ENCODE peak calls at places on chromosomes 4 and X, in six cellular contexts. K is OCI-LY7; L is lower lobe of right lung; M is CD4-positive, alpha-beta T cell; X is bronchial epithelial cell; Z is CD8-positive, alpha-beta T cell. F is an unnamed sample.

GRCh38 chr4:120921456-120922389 is 803 bp downstream of the PRDM5 start:
- DNase-seq in K (no peak), L (peak; percentile 75), M (no peak), X (peak; percentile 47), Z (peak; percentile 22), F (peak; percentile 32)

GRCh38 chr4:95549246-95550138 is 719 bp upstream of the UNC5C start:
- DNase-seq in K (no peak), L (peak; percentile 67), M (no peak), X (no peak), Z (no peak), F (peak; percentile 50)

GRCh38 chrX:138519296-138519695 is 192.2 kb downstream of the FGF13 start:
- DNase-seq in K (no peak), L (no peak), M (no peak), X (peak; percentile 4), Z (no peak), F (no peak)

GRCh38 chr4:44257461-44257860 is 191.1 kb downstream of the KCTD8 start:
- DNase-seq in K (no peak), L (no peak), M (no peak), X (peak; percentile 1), Z (no peak), F (no peak)

GRCh38 chrX:5388087-5388486 is 840.6 kb downstream of the NLGN4X start:
- DNase-seq in K (peak; percentile 84), L (no peak), M (no peak), X (no peak), Z (no peak), F (no peak)

GRCh38 chr4:26719954-26720552 is 136.2 kb downstream of the TBC1D19 start:
- DNase-seq in K (peak; percentile 49), L (no peak), M (no peak), X (peak; percentile 33), Z (no peak), F (no peak)

GRCh38 chr4:88522702-88523324 is 763 bp downstream of the PYURF start:
- DNase-seq in K (peak; percentile 13), L (peak; percentile 71), M (peak; percentile 19), X (peak; percentile 37), Z (peak; percentile 39), F (no peak)

GRCh38 chrX:477441-478012 is 90.8 kb upstream of the PPP2R3B start:
- DNase-seq in K (no peak), L (no peak), M (no peak), X (no peak), Z (no peak), F (no peak)

DNA sequence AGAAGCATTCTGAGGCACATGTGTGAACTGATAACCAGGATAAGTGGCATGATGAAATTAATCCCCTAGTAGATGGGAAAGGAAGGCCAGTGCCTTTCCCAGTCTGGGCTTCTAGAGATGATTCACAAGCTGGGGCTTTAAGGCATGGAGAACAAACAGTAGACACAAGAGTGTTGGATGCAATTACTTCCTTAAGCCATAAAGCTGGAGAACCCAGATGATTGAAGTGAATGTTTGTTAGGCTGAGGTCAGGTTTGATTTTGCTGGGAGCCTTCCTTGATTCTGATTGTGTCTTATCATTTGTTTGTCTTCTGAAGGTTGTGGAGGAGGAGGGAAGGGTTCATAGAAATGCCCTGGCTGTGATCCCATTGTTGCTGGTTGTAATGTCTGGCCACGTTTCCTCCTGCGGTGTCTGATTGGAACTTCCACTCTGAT is 125.2 kb downstream of the NHS start:
- DNase-seq in K (no peak), L (no peak), M (no peak), X (peak; percentile 67), Z (no peak), F (no peak)
- TF ChIP-seq CTCF in K (no peak), L (no peak), M (no peak), X (no peak), Z (no peak), F (no peak)

DNA sequence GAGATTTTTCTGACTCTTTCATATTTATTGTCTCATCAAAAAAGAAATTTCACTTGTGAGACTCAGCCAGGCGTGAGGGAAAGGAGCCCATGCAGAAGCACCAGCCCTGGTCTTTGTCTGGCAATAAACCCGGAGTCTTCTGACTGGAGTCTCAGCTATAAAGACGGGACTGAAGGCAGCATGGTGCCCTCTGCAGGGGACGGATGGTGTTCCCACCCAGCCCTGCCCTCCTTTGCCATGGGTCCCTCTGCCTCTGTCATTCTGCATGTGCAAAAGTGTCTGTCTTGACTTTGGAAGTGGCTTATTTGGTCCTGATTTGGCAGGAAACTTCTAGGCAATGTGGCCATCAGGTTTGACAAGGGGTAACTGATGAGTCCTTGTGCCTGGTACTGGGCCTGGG is 14.3 kb downstream of the ZNF185 start:
- DNase-seq in K (no peak), L (no peak), M (no peak), X (no peak), Z (no peak), F (no peak)
- TF ChIP-seq CTCF in K (peak; percentile 32), L (no peak), M (no peak), X (peak; percentile 8), Z (no peak), F (no peak)

GRCh38 chr4:13541176-13541604 is 3.1 kb downstream of the NKX3-2 start:
- DNase-seq in K (no peak), L (no peak), M (no peak), X (no peak), Z (no peak), F (no peak)

GRCh38 chr4:13540446-13541175 is 3.7 kb downstream of the NKX3-2 start:
- DNase-seq in K (no peak), L (no peak), M (no peak), X (no peak), Z (no peak), F (no peak)

GRCh38 chr4:13543091-13543581 is 1.2 kb downstream of the NKX3-2 start:
- DNase-seq in K (no peak), L (no peak), M (no peak), X (no peak), Z (no peak), F (no peak)

GRCh38 chr4:13542577-13543042 is 1.7 kb downstream of the NKX3-2 start:
- DNase-seq in K (no peak), L (no peak), M (no peak), X (no peak), Z (no peak), F (no peak)

DNA sequence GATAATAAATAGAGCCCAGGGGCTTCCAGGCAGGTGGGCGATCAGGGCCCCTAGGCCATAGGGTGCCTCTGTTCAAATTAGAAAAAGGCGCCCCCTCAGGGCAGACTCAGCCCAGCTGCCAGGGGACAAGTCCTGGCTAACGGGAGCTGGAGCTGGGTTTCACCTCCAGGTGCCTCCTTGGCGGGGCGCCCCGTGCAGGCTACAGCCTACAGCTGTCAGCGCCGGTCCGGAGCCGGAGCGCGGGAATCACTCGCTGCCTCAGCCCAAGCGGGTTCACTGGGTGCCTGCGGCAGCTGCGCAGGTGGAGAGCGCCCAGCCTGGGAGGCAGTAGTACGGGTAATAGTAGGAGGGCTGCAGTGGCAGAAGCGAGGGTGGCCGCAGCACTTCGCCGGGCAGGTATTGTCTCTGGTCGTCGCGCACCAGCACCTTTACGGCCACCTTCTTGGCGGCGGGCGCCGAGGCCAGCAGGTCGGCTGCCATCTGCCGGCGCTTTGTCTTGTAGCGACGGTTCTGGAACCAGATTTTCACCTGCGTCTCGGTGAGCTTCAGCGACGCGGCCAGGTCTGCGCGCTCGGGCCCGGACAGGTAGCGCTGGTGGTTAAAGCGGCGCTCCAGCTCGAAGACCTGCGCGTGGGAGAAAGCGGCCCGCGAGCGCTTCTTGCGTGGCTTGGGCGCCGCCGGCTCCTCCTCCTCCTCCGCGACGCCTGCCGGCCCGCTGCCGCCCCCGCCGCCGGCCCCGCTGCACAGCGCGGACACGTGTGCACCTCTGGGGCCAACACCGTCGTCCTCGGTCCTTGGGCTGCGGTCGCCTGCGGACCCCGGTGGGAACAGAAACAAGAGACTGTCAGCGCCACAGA is 2.4 kb downstream of the NKX3-2 start:
- DNase-seq in K (no peak), L (no peak), M (no peak), X (peak; percentile 25), Z (peak; percentile 29), F (peak; percentile 50)
- TF ChIP-seq CTCF in K (peak; percentile 36), L (no peak), M (no peak), X (peak; percentile 69), Z (no peak), F (peak; percentile 63)

GRCh38 chr4:114727426-114727825 is 128.8 kb downstream of the UGT8 start:
- DNase-seq in K (no peak), L (no peak), M (no peak), X (no peak), Z (no peak), F (no peak)

GRCh38 chr4:114734581-114734980 is 136.0 kb downstream of the UGT8 start:
- DNase-seq in K (no peak), L (no peak), M (no peak), X (no peak), Z (no peak), F (no peak)

GRCh38 chr4:114728426-114728825 is 129.8 kb downstream of the UGT8 start:
- DNase-seq in K (no peak), L (no peak), M (no peak), X (no peak), Z (no peak), F (no peak)

DNA sequence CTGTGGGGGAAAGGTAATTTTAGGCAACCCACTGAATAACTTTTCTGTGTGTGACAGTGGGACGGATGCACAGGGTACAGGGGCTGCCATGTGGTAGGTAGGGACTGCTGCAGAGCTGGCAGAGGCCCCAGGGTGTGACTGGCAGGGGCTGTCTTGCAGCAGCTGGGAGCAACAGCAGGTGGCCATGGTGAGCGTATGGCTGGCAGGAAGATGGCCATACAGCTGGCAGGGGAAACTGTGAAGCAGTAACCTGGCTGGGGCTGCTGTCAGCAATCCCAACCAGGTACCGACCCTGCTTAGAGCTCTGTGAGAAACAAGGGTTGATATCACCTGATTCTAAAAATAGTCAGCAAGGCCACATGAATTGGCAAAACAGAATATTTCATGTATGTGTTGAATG is 130.7 kb downstream of the UGT8 start:
- DNase-seq in K (no peak), L (no peak), M (no peak), X (no peak), Z (no peak), F (no peak)
- TF ChIP-seq CTCF in K (no peak), L (no peak), M (no peak), X (no peak), Z (no peak), F (no peak)

DNA sequence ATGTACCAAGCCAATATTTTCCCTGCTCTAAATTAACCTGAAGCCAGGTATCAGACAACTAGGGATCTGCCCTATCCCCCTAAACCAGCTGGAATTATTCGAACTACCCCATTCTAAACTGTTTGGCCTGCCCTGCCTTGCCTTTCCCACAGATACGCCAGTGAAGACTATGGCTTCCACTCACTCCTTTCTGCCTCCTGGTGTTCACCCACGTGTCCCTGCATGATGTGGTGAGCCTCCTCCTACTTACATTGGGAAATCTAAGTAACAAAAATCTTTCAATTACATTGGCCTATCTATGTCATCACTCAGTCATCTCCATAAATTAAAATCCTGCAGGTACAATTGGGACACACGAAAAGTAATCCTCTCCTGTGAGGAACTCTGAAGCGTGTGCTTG is 6.1 kb upstream of the LDOC1 start:
- DNase-seq in K (no peak), L (no peak), M (no peak), X (no peak), Z (no peak), F (no peak)
- TF ChIP-seq CTCF in K (no peak), L (no peak), M (no peak), X (no peak), Z (no peak), F (no peak)

GRCh38 chrX:80556148-80556547 is 135.9 kb downstream of the TENT5D start:
- DNase-seq in K (no peak), L (no peak), M (no peak), X (no peak), Z (no peak), F (no peak)

DNA sequence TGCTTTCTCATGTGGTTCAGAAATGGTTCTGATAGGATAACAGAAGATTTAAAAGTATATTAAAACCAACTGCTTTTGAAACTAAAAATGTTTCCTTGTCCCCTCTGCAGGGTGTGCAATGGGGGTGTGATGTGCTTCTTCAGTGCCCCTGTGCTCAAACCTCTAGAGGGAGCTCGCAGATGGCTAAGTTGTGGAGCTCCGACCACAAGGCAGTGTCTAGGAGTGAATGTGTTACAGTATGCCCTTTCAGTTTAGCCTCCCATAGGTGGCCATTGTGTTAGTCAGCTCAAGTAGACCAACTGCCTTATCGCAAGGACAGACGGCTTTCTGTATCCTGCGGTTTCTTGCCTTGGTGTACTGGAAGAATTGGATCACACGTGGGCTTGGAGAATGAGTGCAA is 130.5 kb downstream of the TENT5D start:
- DNase-seq in K (peak; percentile 0), L (no peak), M (no peak), X (no peak), Z (no peak), F (no peak)
- TF ChIP-seq CTCF in K (peak; percentile 46), L (no peak), M (no peak), X (no peak), Z (no peak), F (no peak)